ENCODE peak calls at places on chromosomes 16 and 17, in eight cellular contexts. D is substantia nigra; M is A549; T is effector memory CD4-positive, alpha-beta T cell; F is breast epithelium; O is sigmoid colon; A is CD8-positive, alpha-beta memory T cell; B is right cardiac atrium. S is an unnamed sample.

GRCh38 chr17:47897561-47897960 is 1.5 kb downstream of the SP2 start:
- DNase-seq in D (no peak), M (no peak), T (no peak), F (no peak), O (no peak), A (no peak), B (no peak), S (no peak)

GRCh38 chr17:77829871-77830799 is 128.4 kb upstream of the TNRC6C start:
- DNase-seq in D (no peak), M (no peak), T (no peak), F (peak), O (peak), A (no peak), B (peak), S (peak)

GRCh38 chr17:30271102-30271501 is 20.6 kb downstream of the BLMH start:
- DNase-seq in D (no peak), M (peak), T (no peak), F (no peak), O (no peak), A (no peak), B (no peak), S (no peak)

GRCh38 chr16:9816644-9817043 is 365.6 kb downstream of the GRIN2A start:
- DNase-seq in D (no peak), M (no peak), T (no peak), F (no peak), O (no peak), A (no peak), B (no peak), S (no peak)

GRCh38 chr17:1039511-1040215 is 42.7 kb downstream of the TIMM22 start:
- DNase-seq in D (peak), M (no peak), T (no peak), F (peak), O (peak), A (no peak), B (peak), S (no peak)

GRCh38 chr17:58054641-58055040 is 28.6 kb upstream of the DYNLL2 start:
- DNase-seq in D (no peak), M (no peak), T (no peak), F (no peak), O (no peak), A (no peak), B (no peak), S (no peak)

GRCh38 chr17:32264140-32264799 is 1.4 kb upstream of the RHBDL3 start:
- DNase-seq in D (no peak), M (peak), T (no peak), F (no peak), O (no peak), A (no peak), B (no peak), S (no peak)

GRCh38 chr16:29819506-29819905 is 756 bp upstream of the MVP start:
- DNase-seq in D (no peak), M (peak), T (no peak), F (no peak), O (no peak), A (no peak), B (no peak), S (no peak)

GRCh38 chr17:32862940-32863339 is 14.0 kb downstream of the MYO1D start:
- DNase-seq in D (no peak), M (no peak), T (no peak), F (no peak), O (no peak), A (no peak), B (no peak), S (no peak)

GRCh38 chr17:21089145-21089544 is 37.6 kb upstream of the DHRS7B start:
- DNase-seq in D (no peak), M (no peak), T (no peak), F (no peak), O (no peak), A (no peak), B (no peak), S (no peak)

GRCh38 chr17:21095735-21096134 is 31.0 kb upstream of the DHRS7B start:
- DNase-seq in D (no peak), M (peak), T (no peak), F (no peak), O (no peak), A (no peak), B (no peak), S (no peak)

GRCh38 chr17:21089933-21090888 is 36.6 kb upstream of the DHRS7B start:
- DNase-seq in D (no peak), M (no peak), T (no peak), F (no peak), O (no peak), A (no peak), B (no peak), S (no peak)

GRCh38 chr17:21094298-21094704 is 32.5 kb upstream of the DHRS7B start:
- DNase-seq in D (no peak), M (peak), T (no peak), F (no peak), O (no peak), A (no peak), B (no peak), S (no peak)

GRCh38 chr17:21090889-21091618 is 35.7 kb upstream of the DHRS7B start:
- DNase-seq in D (no peak), M (no peak), T (no peak), F (no peak), O (no peak), A (no peak), B (no peak), S (no peak)
- H3K27ac ChIP-seq in D (no peak), M (no peak), T (no peak), F (no peak), O (no peak), A (no peak), B (no peak), S (no peak)

DNA sequence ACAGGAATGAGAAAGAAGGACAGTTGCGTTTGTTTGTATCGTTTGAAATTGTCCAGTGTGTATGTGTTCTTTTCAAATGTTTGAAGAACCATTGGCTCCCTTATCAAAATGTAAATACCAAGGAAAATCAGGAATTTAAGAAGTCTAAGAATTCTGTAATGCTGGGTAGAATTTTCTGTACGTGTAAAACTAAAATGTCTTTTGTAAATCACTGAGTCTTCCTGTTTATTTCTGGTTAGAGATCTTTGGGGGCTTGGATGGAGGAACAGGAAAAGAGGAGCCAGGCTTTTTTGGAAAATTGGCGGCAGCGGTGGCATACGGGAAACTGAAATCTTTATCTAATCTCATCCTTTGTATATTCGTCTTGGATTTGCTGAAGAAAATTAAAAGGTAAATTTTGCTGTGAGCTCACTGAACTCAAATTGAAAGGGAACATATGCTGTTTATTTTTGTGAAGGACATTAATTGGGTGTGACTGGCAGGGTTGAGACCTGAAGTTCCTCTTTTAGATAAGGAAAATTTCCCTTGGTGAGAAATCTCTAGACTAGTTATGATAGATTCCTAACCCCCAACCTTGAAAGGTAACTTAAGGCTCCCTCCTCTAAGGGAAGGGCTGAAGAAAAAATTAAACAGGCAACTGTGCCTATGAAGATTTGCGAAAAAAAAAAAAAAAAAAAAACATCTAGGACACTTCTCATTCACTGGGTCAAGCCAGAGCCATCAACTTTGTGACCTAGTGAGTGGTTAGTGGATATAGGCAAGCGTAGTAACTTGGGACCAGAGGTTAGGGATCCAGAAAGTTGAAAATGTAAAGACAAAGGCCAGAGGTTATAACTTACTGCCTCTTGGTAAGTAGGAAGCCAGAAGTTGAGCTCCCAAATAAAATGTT is 10.8 kb downstream of the TAT start:
- DNase-seq in D (no peak), M (no peak), T (no peak), F (no peak), O (no peak), A (no peak), B (no peak), S (no peak)
- H3K27ac ChIP-seq in D (no peak), M (peak), T (peak), F (peak), O (no peak), A (no peak), B (no peak), S (no peak)

GRCh38 chr16:56943761-56944375 is 11.9 kb downstream of the HERPUD1 start:
- DNase-seq in D (no peak), M (no peak), T (no peak), F (no peak), O (no peak), A (no peak), B (no peak), S (no peak)

GRCh38 chr16:56939801-56940200 is 7.9 kb downstream of the HERPUD1 start:
- DNase-seq in D (no peak), M (no peak), T (no peak), F (no peak), O (peak), A (peak), B (no peak), S (no peak)

GRCh38 chr16:56941856-56942331 is 10.0 kb downstream of the HERPUD1 start:
- DNase-seq in D (no peak), M (no peak), T (no peak), F (no peak), O (peak), A (no peak), B (no peak), S (no peak)

GRCh38 chr16:56938664-56939513 is 6.9 kb downstream of the HERPUD1 start:
- DNase-seq in D (no peak), M (no peak), T (no peak), F (no peak), O (peak), A (peak), B (no peak), S (no peak)

DNA sequence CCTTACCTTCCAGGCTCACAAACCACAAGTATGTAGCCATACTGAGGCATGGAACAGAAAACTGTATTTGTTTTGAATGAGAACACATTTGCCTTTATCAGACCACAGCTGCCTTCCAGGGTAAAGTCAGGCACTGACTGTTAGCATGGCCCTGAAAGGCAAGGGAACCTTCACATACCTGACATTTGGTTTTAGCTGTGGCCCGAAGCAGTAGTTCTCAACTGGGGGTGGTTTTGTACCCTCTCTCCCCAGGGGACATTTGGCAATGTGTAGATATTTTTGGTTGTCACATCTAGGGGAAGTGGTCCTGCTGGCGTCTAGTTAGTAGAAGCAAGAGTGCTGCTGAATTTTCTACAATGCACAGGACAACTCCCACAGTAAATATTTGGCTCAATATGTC is 9.2 kb downstream of the HERPUD1 start:
- DNase-seq in D (no peak), M (no peak), T (no peak), F (no peak), O (no peak), A (no peak), B (no peak), S (no peak)
- H3K27ac ChIP-seq in D (no peak), M (no peak), T (no peak), F (no peak), O (no peak), A (no peak), B (no peak), S (no peak)

GRCh38 chr17:39351508-39351907 is 49.9 kb downstream of the FBXL20 start:
- DNase-seq in D (no peak), M (peak), T (no peak), F (no peak), O (no peak), A (no peak), B (no peak), S (no peak)
- H3K27ac ChIP-seq in D (no peak), M (peak), T (no peak), F (no peak), O (no peak), A (no peak), B (no peak), S (no peak)

DNA sequence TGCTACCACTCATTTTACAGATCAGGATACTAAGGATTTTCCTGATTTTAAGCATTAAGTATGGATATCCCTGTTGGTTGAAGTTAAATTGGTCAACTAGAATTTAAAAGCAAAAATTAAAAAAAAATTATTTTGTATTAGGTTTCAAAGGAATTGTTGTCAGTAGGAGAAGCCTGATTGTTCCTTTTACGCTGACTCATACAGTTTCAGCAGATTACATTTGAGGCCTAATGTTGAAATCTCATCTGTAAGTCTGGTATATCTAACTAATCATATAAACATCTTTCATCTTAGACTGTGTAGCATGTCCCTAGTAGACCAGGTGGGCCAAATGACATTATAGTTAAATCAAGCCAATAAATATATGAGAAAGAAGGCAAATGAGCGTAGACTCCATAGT is 83.5 kb downstream of the FTO start:
- DNase-seq in D (no peak), M (no peak), T (no peak), F (no peak), O (no peak), A (no peak), B (no peak), S (no peak)
- H3K27ac ChIP-seq in D (no peak), M (peak), T (no peak), F (no peak), O (no peak), A (no peak), B (no peak), S (no peak)

GRCh38 chr17:76549539-76549938 is 9.7 kb downstream of the PRCD start:
- DNase-seq in D (no peak), M (no peak), T (no peak), F (no peak), O (no peak), A (no peak), B (no peak), S (no peak)
- H3K27ac ChIP-seq in D (no peak), M (peak), T (no peak), F (no peak), O (no peak), A (no peak), B (no peak), S (no peak)

GRCh38 chr16:15807603-15808009 is 49.2 kb downstream of the MYH11 start:
- DNase-seq in D (no peak), M (no peak), T (no peak), F (no peak), O (peak), A (no peak), B (peak), S (peak)
- H3K27ac ChIP-seq in D (no peak), M (no peak), T (no peak), F (peak), O (peak), A (no peak), B (no peak), S (peak)

DNA sequence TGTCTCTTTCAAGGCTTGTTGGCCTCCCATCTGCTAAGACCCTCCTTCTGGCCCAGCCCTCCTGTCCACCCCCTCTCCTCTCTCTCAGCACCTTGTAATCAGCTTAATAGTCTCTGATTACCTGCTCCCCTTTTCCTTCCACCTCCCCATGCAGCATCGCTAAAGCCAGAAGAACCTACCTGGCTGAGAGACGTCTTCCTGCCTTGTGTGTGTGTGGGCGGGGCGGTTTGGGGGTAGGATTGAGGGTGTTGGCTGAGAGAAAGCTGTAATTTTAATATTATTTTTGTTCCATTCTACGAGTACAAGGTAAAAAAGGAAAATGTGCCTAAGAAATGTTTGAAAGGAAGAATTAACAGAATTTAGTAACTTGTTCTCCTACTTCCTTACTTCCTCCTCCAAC is 3.4 kb downstream of the DNAH9 start:
- DNase-seq in D (no peak), M (no peak), T (no peak), F (no peak), O (no peak), A (no peak), B (no peak), S (no peak)
- H3K27ac ChIP-seq in D (no peak), M (no peak), T (no peak), F (no peak), O (no peak), A (no peak), B (no peak), S (no peak)

GRCh38 chr17:43780135-43780534 is at the start of gene CFAP97D1:
- DNase-seq in D (no peak), M (no peak), T (no peak), F (no peak), O (no peak), A (no peak), B (no peak), S (no peak)
- H3K27ac ChIP-seq in D (peak), M (peak), T (peak), F (peak), O (peak), A (no peak), B (no peak), S (peak)